ENCODE peak calls at places on chromosome 1, in nine cellular contexts. Z, G, W, R, T, M, E, B and O are unnamed samples.

GRCh38 chr1:8409107-8409506 is 91.2 kb downstream of the SLC45A1 start:
- DNase-seq in E (no peak), G (no peak), T (peak; percentile 63), W (no peak), M (no peak), R (peak; percentile 74), Z (peak; percentile 69), B (peak; percentile 76), O (no peak)

GRCh38 chr1:43841511-43841910 is 92.1 kb upstream of the ARTN start:
- DNase-seq in E (no peak), Z (no peak), G (no peak), M (no peak), T (peak; percentile 74), B (no peak), R (no peak), W (no peak), O (no peak)

GRCh38 chr1:215704089-215704860 is 137.2 kb downstream of the KCTD3 start:
- DNase-seq in W (no peak), M (no peak), E (no peak), T (no peak), B (peak; percentile 34), G (no peak), Z (peak; percentile 6), R (peak; percentile 18), O (no peak)

GRCh38 chr1:238469146-238469601 is 578.5 kb upstream of the ZP4 start:
- DNase-seq in E (no peak), Z (peak; percentile 76), T (no peak), B (peak; percentile 64), G (no peak), W (peak; percentile 9), R (no peak), M (no peak), O (no peak)

GRCh38 chr1:27416387-27417111 is 24.1 kb downstream of the GPR3 start:
- DNase-seq in M (no peak), T (peak; percentile 88), Z (peak; percentile 65), E (no peak), R (peak; percentile 78), B (peak; percentile 82), G (no peak), W (no peak), O (no peak)

GRCh38 chr1:227885135-227885647 is 62.5 kb downstream of the WNT9A start:
- DNase-seq in R (no peak), T (no peak), W (no peak), B (no peak), G (no peak), E (peak; percentile 8), Z (no peak), M (peak; percentile 46), O (no peak)

GRCh38 chr1:32334864-32335618 is 992 bp downstream of the MARCKSL1 start:
- DNase-seq in W (no peak), T (peak; percentile 55), B (no peak), R (peak; percentile 24), M (peak; percentile 71), Z (peak; percentile 37), E (peak; percentile 66), G (peak; percentile 68), O (no peak)

GRCh38 chr1:6003568-6004411 is 11.6 kb upstream of the NPHP4 start:
- DNase-seq in M (peak; percentile 9), G (no peak), W (no peak), Z (no peak), B (no peak), E (no peak), T (no peak), R (no peak), O (no peak)

GRCh38 chr1:109280768-109281356 is 2.1 kb downstream of the PSRC1 start:
- DNase-seq in R (no peak), W (no peak), M (no peak), B (no peak), E (no peak), G (no peak), Z (no peak), T (no peak), O (no peak)

GRCh38 chr1:232142403-232143314 is 487.3 kb downstream of the SIPA1L2 start:
- DNase-seq in Z (peak; percentile 97), G (no peak), W (no peak), E (peak; percentile 11), M (no peak), T (peak; percentile 56), B (peak; percentile 86), R (peak; percentile 98), O (peak; percentile 92)

GRCh38 chr1:70874063-70874462 is 173.6 kb downstream of the PTGER3 start:
- DNase-seq in B (no peak), M (no peak), R (peak; percentile 9), E (no peak), T (peak; percentile 6), G (no peak), Z (no peak), W (no peak), O (no peak)

GRCh38 chr1:185679220-185679619 is 55.0 kb upstream of the HMCN1 start:
- DNase-seq in G (no peak), T (no peak), E (no peak), Z (peak; percentile 49), B (no peak), W (no peak), M (no peak), R (peak; percentile 11), O (no peak)

GRCh38 chr1:19156676-19157075 is 53.4 kb downstream of the UBR4 start:
- DNase-seq in G (peak; percentile 43), R (peak; percentile 11), W (no peak), Z (peak; percentile 31), T (no peak), M (no peak), E (peak; percentile 27), B (peak; percentile 64), O (no peak)

GRCh38 chr1:35369922-35370671 is 101.6 kb downstream of the ZMYM4 start:
- DNase-seq in T (peak; percentile 21), Z (peak; percentile 86), E (peak; percentile 70), W (no peak), M (no peak), B (peak; percentile 82), G (peak; percentile 71), R (peak; percentile 84), O (peak; percentile 27)

GRCh38 chr1:41504126-41505035 is 19.9 kb upstream of the EDN2 start:
- DNase-seq in Z (peak; percentile 79), B (peak; percentile 64), W (no peak), R (peak; percentile 52), E (no peak), M (no peak), T (no peak), G (no peak), O (no peak)

GRCh38 chr1:25744140-25744581 is 55.8 kb upstream of the SELENON start:
- DNase-seq in W (no peak), E (peak; percentile 66), R (peak; percentile 71), M (peak; percentile 56), T (peak; percentile 75), Z (peak; percentile 34), B (peak; percentile 62), G (peak; percentile 83), O (peak; percentile 21)
- H3K4me3 ChIP-seq in W (no peak overlapping the region), E (no peak overlapping the region), R (no peak overlapping the region), M (no peak overlapping the region), T (no peak overlapping the region), Z (no peak overlapping the region), B (no peak overlapping the region), G (no peak overlapping the region), O (no peak overlapping the region)

DNA sequence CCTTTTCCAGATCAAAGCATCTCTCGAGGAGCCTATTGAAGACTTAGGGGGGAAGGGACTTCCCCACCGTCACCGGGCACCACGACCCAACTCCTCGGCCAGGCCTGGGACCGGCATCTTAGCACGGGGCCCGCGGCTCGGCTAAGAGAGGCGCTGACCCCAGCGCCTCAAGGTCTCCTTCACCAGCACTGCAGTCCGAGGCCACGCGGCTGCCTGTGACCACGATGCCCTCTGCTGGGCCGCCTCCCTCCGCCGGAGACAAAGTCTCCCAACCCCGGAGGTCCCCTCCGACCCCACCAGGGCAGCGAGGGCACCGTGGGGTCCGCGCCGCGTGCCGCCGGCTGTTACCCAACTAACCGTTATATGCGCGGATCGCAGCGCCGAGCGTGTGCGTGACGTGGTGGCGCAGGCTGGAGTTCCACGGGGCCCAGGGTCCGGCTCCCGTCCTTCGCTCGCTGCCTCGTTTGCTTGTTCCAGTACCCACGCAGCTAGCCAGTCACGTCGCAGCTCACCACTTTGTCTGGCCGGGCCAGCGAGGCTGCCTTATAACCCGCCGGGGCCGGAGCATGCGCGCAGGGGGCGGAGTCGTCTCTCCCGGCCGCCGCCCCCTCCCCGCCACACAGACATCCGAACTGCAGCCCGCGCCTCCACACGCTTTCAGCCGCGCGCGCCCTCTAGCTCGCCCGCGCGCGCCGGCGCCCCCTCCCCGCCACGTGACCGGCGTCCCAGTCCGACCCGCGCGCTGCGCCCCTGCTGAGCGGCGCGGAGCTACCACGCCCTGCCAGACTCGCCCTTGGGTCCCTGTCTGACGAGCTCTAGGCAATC is at the start of gene SLC16A1:
- DNase-seq in T (peak; percentile 90), G (peak; percentile 93), B (peak; percentile 93), E (peak; percentile 79), W (no peak), R (peak; percentile 93), M (peak; percentile 90), Z (peak; percentile 93), O (peak; percentile 74)
- TF ChIP-seq CTCF in T (no peak), G (no peak), B (peak; percentile 28), E (no peak), W (peak; percentile 35), R (peak; percentile 36), M (no peak), Z (peak; percentile 10), O (peak; percentile 49)

DNA sequence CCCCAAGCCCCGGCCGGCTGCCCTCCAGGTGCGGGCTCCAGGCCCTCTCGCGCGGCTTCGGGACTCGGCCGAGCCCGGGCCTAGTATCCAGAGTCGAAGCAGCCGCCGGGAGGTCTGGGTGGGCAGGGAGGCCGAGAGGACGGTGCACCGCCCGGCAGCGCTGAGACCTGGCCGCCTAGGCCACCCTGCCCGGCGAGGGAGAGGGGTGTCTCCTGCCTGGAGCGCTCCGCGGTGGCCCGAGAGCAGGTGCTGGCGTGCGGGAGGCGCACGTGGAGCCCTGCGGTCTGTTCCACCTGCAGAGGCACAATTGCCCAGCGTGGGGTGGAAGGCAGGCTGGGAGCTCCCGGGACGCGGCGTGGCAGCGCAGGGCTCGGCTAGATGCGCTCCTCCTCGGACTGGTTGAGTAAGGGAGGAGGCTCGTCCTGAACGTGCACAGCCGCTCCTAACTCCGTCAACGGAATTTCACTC is 218.6 kb downstream of the SDCCAG8 start:
- DNase-seq in M (no peak), E (no peak), G (no peak), R (no peak), B (no peak), T (peak; percentile 76), Z (no peak), W (no peak), O (no peak)
- H3K4me3 ChIP-seq in M (no peak overlapping the region), E (no peak overlapping the region), G (peak overlapping the region; percentile 31), R (no peak overlapping the region), B (no peak overlapping the region), T (peak overlapping the region; percentile 21), Z (no peak overlapping the region), W (no peak overlapping the region), O (no peak overlapping the region)

DNA sequence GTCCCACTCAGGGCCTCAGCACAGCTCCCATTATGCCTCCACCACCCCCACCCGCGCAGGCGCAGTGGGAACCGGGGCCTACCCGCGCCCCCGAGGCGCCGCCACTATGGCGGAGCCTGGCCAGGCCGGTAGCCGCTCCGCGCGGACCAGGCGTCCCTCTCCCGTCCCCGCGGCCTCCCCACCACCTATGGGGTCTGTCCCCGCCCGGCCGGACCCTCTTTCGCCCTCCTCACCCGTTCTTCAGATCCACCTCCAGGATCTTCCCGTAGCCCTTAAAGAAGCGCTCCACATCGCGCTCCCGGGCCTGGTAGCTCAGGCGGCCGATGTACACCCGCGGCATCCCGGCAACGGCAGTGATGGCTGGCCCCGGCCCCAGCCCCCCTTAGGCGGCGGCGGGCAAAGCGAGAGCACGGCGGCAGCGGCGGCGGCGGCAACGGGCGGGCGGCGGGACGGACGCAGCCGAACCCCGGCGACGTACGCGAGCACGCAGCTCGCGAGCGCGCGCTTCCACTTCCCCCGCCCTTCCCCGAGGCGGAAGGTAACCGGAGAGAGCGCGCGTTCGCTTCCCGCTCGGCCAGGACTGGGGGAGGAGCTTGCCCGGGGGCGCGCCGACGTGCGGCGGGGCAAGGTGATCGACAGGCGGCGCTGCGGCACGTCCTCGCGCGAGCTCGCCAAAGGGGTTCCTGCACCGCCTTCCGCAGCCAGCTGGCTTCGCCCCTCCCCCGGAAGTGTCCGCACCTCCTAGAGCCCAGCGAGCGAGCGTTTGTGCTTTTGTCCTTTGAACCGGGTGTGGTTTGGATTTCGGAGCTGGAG is at the start of gene SRSF4:
- DNase-seq in E (peak; percentile 99), G (peak; percentile 99), T (peak; percentile 99), Z (peak; percentile 98), W (peak; percentile 87), R (peak; percentile 99), B (peak; percentile 98), M (peak; percentile 100), O (peak; percentile 92)
- TF ChIP-seq CTCF in E (peak; percentile 72), G (peak; percentile 54), T (peak; percentile 77), Z (peak; percentile 29), W (peak; percentile 57), R (peak; percentile 51), B (peak; percentile 14), M (peak; percentile 80), O (peak; percentile 50)